ENCODE peak calls at places on chromosomes 3 and 15, in five cellular contexts. E is H1, V is HepG2, Y is GM12878, A is HCT116. G is an unnamed sample.

GRCh38 chr15:61809216-61809615 is 251.0 kb downstream of the VPS13C start:
- DNase-seq in Y (no peak), E (no peak), A (no peak), V (no peak), G (no peak)

GRCh38 chr15:26867199-26868007 is 541 bp downstream of the GABRA5 start:
- DNase-seq in E (peak; percentile 82), V (no peak), Y (no peak), A (no peak), G (no peak)

GRCh38 chr15:69807752-69808151 is 290.0 kb downstream of the TLE3 start:
- DNase-seq in E (no peak), A (peak; percentile 8), Y (no peak), V (no peak), G (no peak)

GRCh38 chr3:177968891-177969290 is 567.3 kb upstream of the KCNMB2 start:
- DNase-seq in Y (no peak), A (no peak), E (no peak), V (no peak), G (no peak)

GRCh38 chr15:73965094-73965729 is 26.9 kb downstream of the STOML1 start:
- DNase-seq in Y (no peak), V (no peak), E (no peak), A (no peak), G (no peak)

GRCh38 chr3:193134895-193135294 is 106.1 kb upstream of the PLAAT1 start:
- DNase-seq in E (no peak), V (no peak), Y (no peak), A (no peak), G (no peak)

GRCh38 chr15:90402230-90402629 is 14.2 kb downstream of the IQGAP1 start:
- DNase-seq in V (peak; percentile 29), A (peak; percentile 54), E (no peak), Y (no peak), G (no peak)

GRCh38 chr3:126743350-126743749 is 39.3 kb downstream of the CHCHD6 start:
- DNase-seq in A (no peak), Y (no peak), E (no peak), V (no peak), G (no peak)

GRCh38 chr3:124360626-124361025 is 368.7 kb upstream of the ROPN1 start:
- DNase-seq in V (no peak), A (no peak), Y (no peak), E (no peak), G (no peak)

GRCh38 chr15:75117993-75118392 is 83.7 kb upstream of the C15orf39 start:
- DNase-seq in Y (no peak), A (no peak), E (no peak), V (no peak), G (no peak)

GRCh38 chr3:190608850-190609589 is 95.1 kb downstream of the IL1RAP start:
- DNase-seq in Y (no peak), E (no peak), A (no peak), V (no peak), G (no peak)

GRCh38 chr3:124837730-124838186 is 49.4 kb downstream of the ITGB5 start:
- DNase-seq in Y (no peak), A (peak; percentile 50), E (no peak), V (peak; percentile 90), G (peak; percentile 36)

GRCh38 chr15:83106994-83107840 is at the start of gene TM6SF1:
- DNase-seq in A (no peak), E (peak; percentile 63), Y (no peak), V (no peak), G (peak; percentile 46)

GRCh38 chr3:38655708-38656300 is 6.3 kb upstream of the SCN5A start:
- DNase-seq in E (no peak), Y (no peak), A (peak; percentile 50), V (peak; percentile 52), G (peak; percentile 45)

GRCh38 chr15:29472901-29473423 is 203.3 kb upstream of the NSMCE3 start:
- DNase-seq in E (no peak), A (no peak), V (no peak), Y (no peak), G (no peak)

GRCh38 chr15:57946491-57947048 is 118.9 kb downstream of the ALDH1A2 start:
- DNase-seq in A (no peak), Y (no peak), V (no peak), E (no peak), G (no peak)

GRCh38 chr3:114496021-114496434 is 202.2 kb downstream of the TIGIT start:
- DNase-seq in V (peak; percentile 10), E (no peak), Y (no peak), A (peak; percentile 68), G (no peak)

GRCh38 chr3:149487598-149488197 is 13.2 kb downstream of the TM4SF4 start:
- DNase-seq in Y (no peak), E (peak; percentile 85), V (no peak), A (peak; percentile 61), G (peak; percentile 36)

GRCh38 chr3:190886945-190887344 is 24.5 kb upstream of the GMNC start:
- DNase-seq in E (no peak), V (no peak), A (no peak), Y (no peak), G (no peak)

GRCh38 chr3:30655187-30655812 is 48.9 kb downstream of the TGFBR2 start:
- DNase-seq in A (no peak), Y (peak; percentile 47), V (no peak), E (no peak), G (no peak)

GRCh38 chr3:140456974-140457373 is 220.9 kb upstream of the TRIM42 start:
- DNase-seq in Y (no peak), V (no peak), E (no peak), A (no peak), G (no peak)

GRCh38 chr3:48855681-48856447 is 8.2 kb upstream of the PRKAR2A start:
- DNase-seq in A (no peak), E (no peak), V (peak; percentile 87), Y (no peak), G (no peak)

GRCh38 chr3:36192901-36193300 is 187.4 kb upstream of the STAC start:
- DNase-seq in Y (no peak), V (no peak), E (no peak), A (no peak), G (no peak)

GRCh38 chr3:193870376-193871092 is 265.4 kb upstream of the HES1 start:
- DNase-seq in V (no peak), A (no peak), Y (no peak), E (no peak), G (no peak)

GRCh38 chr3:139538733-139539132 is 809 bp downstream of the RBP1 start:
- DNase-seq in Y (no peak), E (no peak), V (no peak), A (no peak), G (no peak)

DNA sequence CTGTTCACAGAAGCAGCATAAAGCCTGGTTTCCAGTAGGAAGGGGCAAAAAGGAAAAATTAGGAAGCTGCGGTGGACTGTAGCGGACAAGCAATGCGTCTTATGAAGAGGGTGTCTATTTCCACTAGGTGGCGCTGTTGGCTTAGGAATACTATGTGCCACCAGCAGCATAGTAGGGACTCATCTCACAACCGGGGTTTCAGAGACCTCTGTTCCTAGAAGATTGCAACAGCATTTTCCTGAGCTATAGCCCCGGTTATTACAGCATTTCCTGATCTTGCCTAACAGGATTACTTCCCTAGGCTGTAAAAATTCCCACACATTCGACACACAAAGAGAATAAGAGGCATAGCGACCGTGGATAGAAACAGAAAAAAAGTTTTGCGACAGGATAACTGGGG is 683.0 kb downstream of the TBL1XR1 start:
- DNase-seq in A (peak; percentile 62), Y (no peak), E (peak; percentile 80), V (peak; percentile 64), G (peak; percentile 79)
- TF ChIP-seq ATF3 in A (no peak), Y (no peak), E (no peak), V (no peak), G (no peak)

GRCh38 chr3:127820871-127821853 is 1.2 kb downstream of the MGLL start:
- DNase-seq in E (no peak), A (no peak), Y (no peak), V (no peak), G (peak; percentile 29)
- TF ChIP-seq POLR2A in E (no peak), A (no peak), Y (peak; percentile 56), V (no peak), G (no peak)

DNA sequence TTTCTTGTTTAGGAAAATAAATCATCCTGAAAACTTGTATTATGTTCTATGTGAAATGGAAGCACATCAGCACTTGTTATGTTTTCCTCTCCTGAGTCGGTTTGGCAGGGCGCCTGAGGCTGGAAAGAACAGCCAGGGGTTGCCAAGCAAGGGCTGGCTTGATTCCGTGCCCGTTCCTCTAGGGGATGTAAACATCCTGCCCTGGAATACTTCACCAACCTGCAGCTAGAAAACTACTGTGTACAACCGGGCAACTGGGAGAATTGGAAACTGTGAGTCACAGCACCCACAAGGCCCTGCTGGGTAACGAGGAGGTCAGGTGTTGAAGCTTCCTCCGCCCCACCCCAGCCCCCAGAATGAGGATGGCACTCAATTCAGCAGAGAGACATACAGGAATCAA is 67.1 kb downstream of the EIF4E3 start:
- DNase-seq in E (no peak), Y (no peak), A (peak; percentile 7), V (no peak), G (no peak)
- TF ChIP-seq ATF3 in E (no peak), Y (no peak), A (no peak), V (no peak), G (no peak)

GRCh38 chr3:53493997-53494791 is at the start of gene CACNA1D:
- DNase-seq in E (peak; percentile 90), Y (no peak), V (no peak), A (peak; percentile 23), G (no peak)
- TF ChIP-seq POLR2A in E (no peak), Y (no peak), V (no peak), A (no peak), G (no peak)

G was measured in K562.